ENCODE peak calls at places on chromosomes 2 and 18, in six cellular contexts. G, O, S, Z, R and C are unnamed samples.

GRCh38 chr2:47009368-47009767 is 93.8 kb upstream of the MCFD2 start:
- DNase-seq in G (no peak), O (no peak), S (no peak), Z (no peak), R (no peak), C (no peak)

GRCh38 chr18:50286391-50287027 is 983 bp downstream of the CXXC1 start:
- DNase-seq in G (peak), O (no peak), S (no peak), Z (peak), R (peak), C (no peak)

GRCh38 chr2:19484736-19485135 is 126.3 kb upstream of the OSR1 start:
- DNase-seq in G (no peak), O (no peak), S (no peak), Z (no peak), R (no peak), C (no peak)

GRCh38 chr2:159516241-159516758 is 100.0 kb downstream of the BAZ2B start:
- DNase-seq in G (peak), O (peak), S (peak), Z (no peak), R (peak), C (peak)

GRCh38 chr2:69685321-69686048 is 41.9 kb upstream of the AAK1 start:
- DNase-seq in G (no peak), O (no peak), S (peak), Z (no peak), R (no peak), C (no peak)

GRCh38 chr2:57987835-57988573 is 58.6 kb upstream of the VRK2 start:
- DNase-seq in G (no peak), O (no peak), S (no peak), Z (no peak), R (no peak), C (no peak)

GRCh38 chr2:157194844-157195243 is 62.7 kb upstream of the GALNT5 start:
- DNase-seq in G (no peak), O (no peak), S (no peak), Z (no peak), R (no peak), C (no peak)

GRCh38 chr2:176297067-176297466 is 27.8 kb downstream of the MTX2 start:
- DNase-seq in G (peak), O (no peak), S (no peak), Z (no peak), R (peak), C (no peak)

GRCh38 chr2:99771691-99772333 is 282.0 kb upstream of the REV1 start:
- DNase-seq in G (peak), O (no peak), S (no peak), Z (no peak), R (no peak), C (peak)

GRCh38 chr2:226376516-226377180 is 423.0 kb downstream of the IRS1 start:
- DNase-seq in G (no peak), O (no peak), S (no peak), Z (no peak), R (no peak), C (no peak)

GRCh38 chr2:567865-568638 is 109.2 kb downstream of the TMEM18 start:
- DNase-seq in G (no peak), O (no peak), S (no peak), Z (no peak), R (no peak), C (no peak)

GRCh38 chr18:37452015-37452414 is 113.6 kb downstream of the CELF4 start:
- DNase-seq in G (no peak), O (no peak), S (no peak), Z (no peak), R (no peak), C (no peak)

GRCh38 chr2:237626813-237627451 is 455 bp upstream of the LRRFIP1 start:
- DNase-seq in G (no peak), O (no peak), S (no peak), Z (peak), R (no peak), C (no peak)

GRCh38 chr2:3971313-3972192 is 268.2 kb downstream of the DCDC2C start:
- DNase-seq in G (no peak), O (no peak), S (no peak), Z (peak), R (no peak), C (no peak)

GRCh38 chr2:232655392-232655791 is 22.0 kb downstream of the EFHD1 start:
- DNase-seq in G (no peak), O (no peak), S (no peak), Z (no peak), R (no peak), C (no peak)

GRCh38 chr2:233059797-233060499 is at the start of gene INPP5D:
- DNase-seq in G (peak), O (no peak), S (peak), Z (no peak), R (no peak), C (peak)

GRCh38 chr18:78241535-78242306 is 737.9 kb upstream of the SALL3 start:
- DNase-seq in G (no peak), O (no peak), S (no peak), Z (no peak), R (no peak), C (no peak)

GRCh38 chr2:2950403-2950952 is 427.1 kb downstream of the EIPR1 start:
- DNase-seq in G (no peak), O (no peak), S (no peak), Z (no peak), R (no peak), C (no peak)

GRCh38 chr18:8844721-8845148 is 139.4 kb downstream of the MTCL1 start:
- DNase-seq in G (no peak), O (no peak), S (no peak), Z (no peak), R (peak), C (no peak)

GRCh38 chr18:13614318-13614643 is 112.1 kb downstream of the FAM210A start:
- DNase-seq in G (no peak), O (no peak), S (no peak), Z (no peak), R (no peak), C (no peak)

GRCh38 chr2:42513252-42513918 is 19.6 kb upstream of the KCNG3 start:
- DNase-seq in G (peak), O (no peak), S (peak), Z (peak), R (peak), C (no peak)

GRCh38 chr2:62894966-62895631 is 155.5 kb upstream of the OTX1 start:
- DNase-seq in G (no peak), O (no peak), S (no peak), Z (no peak), R (no peak), C (no peak)

GRCh38 chr2:72980535-72981217 is 63.4 kb downstream of the EMX1 start:
- DNase-seq in G (no peak), O (no peak), S (no peak), Z (no peak), R (no peak), C (no peak)

GRCh38 chr18:70148539-70148938 is 56.9 kb downstream of the RTTN start:
- DNase-seq in G (no peak), O (no peak), S (no peak), Z (no peak), R (peak), C (no peak)

GRCh38 chr2:234454433-234454832 is 42.4 kb downstream of the ARL4C start:
- DNase-seq in G (no peak), O (no peak), S (no peak), Z (no peak), R (no peak), C (no peak)

GRCh38 chr2:22290293-22290692 is 1094.7 kb upstream of the KLHL29 start:
- DNase-seq in G (no peak), O (no peak), S (no peak), Z (no peak), R (no peak), C (no peak)

GRCh38 chr18:56489901-56490300 is 148.5 kb downstream of the TXNL1 start:
- DNase-seq in G (no peak), O (no peak), S (no peak), Z (no peak), R (no peak), C (peak)

GRCh38 chr2:238095143-238095542 is 5.0 kb upstream of the ESPNL start:
- DNase-seq in G (no peak), O (no peak), S (no peak), Z (no peak), R (no peak), C (no peak)

GRCh38 chr2:3172265-3172935 is 205.2 kb downstream of the EIPR1 start:
- DNase-seq in G (no peak), O (no peak), S (no peak), Z (no peak), R (no peak), C (no peak)

GRCh38 chr2:64442801-64443429 is 11.0 kb upstream of the LGALSL start:
- DNase-seq in G (no peak), O (no peak), S (no peak), Z (no peak), R (no peak), C (no peak)

GRCh38 chr2:64478036-64478435 is 24.1 kb downstream of the LGALSL start:
- DNase-seq in G (no peak), O (no peak), S (no peak), Z (no peak), R (no peak), C (no peak)

GRCh38 chr2:121771976-121772742 is 16.7 kb downstream of the TSN start:
- DNase-seq in G (no peak), O (no peak), S (peak), Z (no peak), R (peak), C (no peak)

GRCh38 chr18:61992285-61992684 is 99.5 kb upstream of the RNF152 start:
- DNase-seq in G (no peak), O (no peak), S (peak), Z (no peak), R (no peak), C (no peak)

GRCh38 chr2:140997997-140998396 is 1132.8 kb downstream of the LRP1B start:
- DNase-seq in G (no peak), O (no peak), S (no peak), Z (no peak), R (no peak), C (no peak)

GRCh38 chr2:203861607-203862006 is 6.0 kb upstream of the CTLA4 start:
- DNase-seq in G (no peak), O (no peak), S (no peak), Z (no peak), R (no peak), C (no peak)
- TF ChIP-seq GABPA in G (no peak), O (no peak), S (no peak), Z (no peak), R (no peak), C (no peak)

GRCh38 chr2:74188018-74188601 is 9.4 kb upstream of the MOB1A start:
- DNase-seq in G (no peak), O (no peak), S (peak), Z (no peak), R (no peak), C (no peak)
- TF ChIP-seq GABPA in G (no peak), O (no peak), S (no peak), Z (no peak), R (no peak), C (no peak)

DNA sequence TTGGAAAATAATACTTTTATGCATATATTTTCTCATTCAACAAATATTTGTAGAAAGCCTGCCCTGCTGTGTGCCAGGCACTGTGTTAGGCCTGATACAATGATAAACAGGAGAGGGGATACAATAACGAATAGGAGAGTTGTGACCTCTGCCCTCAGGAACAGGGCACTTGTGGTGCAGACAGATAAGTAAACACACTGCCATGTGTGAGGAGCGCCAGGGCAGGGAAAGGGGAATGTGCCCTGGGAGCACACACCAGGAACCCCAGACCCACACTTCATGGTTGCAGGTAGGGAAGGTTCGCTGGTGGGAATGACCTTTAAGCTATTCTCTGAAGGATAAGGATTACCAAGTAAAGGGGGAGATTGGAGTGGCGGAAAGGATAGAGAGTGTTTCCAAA is 42.2 kb upstream of the DSC1 start:
- DNase-seq in G (no peak), O (no peak), S (no peak), Z (no peak), R (no peak), C (no peak)
- TF ChIP-seq GABPA in G (no peak), O (no peak), S (no peak), Z (no peak), R (no peak), C (no peak)

GRCh38 chr2:217054791-217055190 is 194.9 kb upstream of the TNP1 start:
- DNase-seq in G (no peak), O (no peak), S (no peak), Z (no peak), R (no peak), C (no peak)
- TF ChIP-seq GABPA in G (no peak), O (no peak), S (no peak), Z (no peak), R (no peak), C (no peak)

GRCh38 chr2:241126201-241126611 is 23.1 kb downstream of the PASK start:
- DNase-seq in G (no peak), O (no peak), S (no peak), Z (no peak), R (no peak), C (no peak)
- TF ChIP-seq GABPA in G (no peak), O (no peak), S (no peak), Z (no peak), R (no peak), C (no peak)

DNA sequence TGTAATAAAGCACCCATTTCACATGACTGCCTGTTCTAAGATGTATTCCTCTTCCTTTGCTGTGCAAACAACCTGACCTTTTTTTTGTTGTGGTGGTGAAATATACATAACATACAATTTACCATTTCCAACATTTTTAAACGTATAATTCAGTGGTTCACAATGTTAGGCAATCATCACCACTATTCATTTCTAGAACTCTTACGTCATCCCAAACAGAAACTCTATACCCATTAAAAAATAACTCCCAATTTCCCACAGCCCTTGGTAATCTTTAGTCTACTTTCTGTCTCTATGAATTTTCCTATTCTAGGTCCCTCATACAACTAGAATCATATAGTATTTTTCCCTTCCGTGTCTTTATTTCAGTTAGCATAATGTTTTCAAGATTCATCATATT is 36.7 kb downstream of the RND3 start:
- DNase-seq in G (no peak), O (no peak), S (no peak), Z (no peak), R (no peak), C (no peak)
- TF ChIP-seq GABPA in G (no peak), O (no peak), S (no peak), Z (no peak), R (no peak), C (no peak)

GRCh38 chr18:46019956-46020355 is 52.1 kb downstream of the PSTPIP2 start:
- DNase-seq in G (no peak), O (no peak), S (no peak), Z (no peak), R (no peak), C (no peak)
- TF ChIP-seq GABPA in G (no peak), O (no peak), S (no peak), Z (no peak), R (no peak), C (no peak)

GRCh38 chr2:107936427-107937359 is 49.6 kb upstream of the SLC5A7 start:
- DNase-seq in G (peak), O (no peak), S (peak), Z (peak), R (peak), C (no peak)
- TF ChIP-seq GABPA in G (no peak), O (no peak), S (no peak), Z (no peak), R (no peak), C (no peak)